ENCODE peak calls at places on chromosomes 3 and 15, in six cellular contexts. One of them, this sample, is unnamed.

GRCh38 chr15:68818671-68819450 is 1.8 kb downstream of the ANP32A start:
- DNase-seq in Calu3: peak
- DNase-seq in AG09319: no peak
- DNase-seq in fibroblast of lung: peak
- DNase-seq in GM23338: peak
- DNase-seq in choroid plexus epithelial cell: peak
- DNase-seq in this sample: no peak

GRCh38 chr3:148902173-148902791 is 37.2 kb downstream of the CPA3 start:
- DNase-seq in Calu3: no peak
- DNase-seq in AG09319: no peak
- DNase-seq in fibroblast of lung: peak
- DNase-seq in GM23338: no peak
- DNase-seq in choroid plexus epithelial cell: peak
- DNase-seq in this sample: peak

GRCh38 chr15:71278989-71279756 is 163.9 kb downstream of the THSD4 start:
- DNase-seq in Calu3: peak
- DNase-seq in AG09319: peak
- DNase-seq in fibroblast of lung: peak
- DNase-seq in GM23338: no peak
- DNase-seq in choroid plexus epithelial cell: peak
- DNase-seq in this sample: peak

GRCh38 chr3:189646902-189647542 is 15.8 kb downstream of the TP63 start:
- DNase-seq in Calu3: no peak
- DNase-seq in AG09319: no peak
- DNase-seq in fibroblast of lung: no peak
- DNase-seq in GM23338: no peak
- DNase-seq in choroid plexus epithelial cell: no peak
- DNase-seq in this sample: no peak

GRCh38 chr15:71678191-71678590 is 132.2 kb upstream of the NR2E3 start:
- DNase-seq in Calu3: no peak
- DNase-seq in AG09319: no peak
- DNase-seq in fibroblast of lung: no peak
- DNase-seq in GM23338: no peak
- DNase-seq in choroid plexus epithelial cell: peak
- DNase-seq in this sample: no peak

GRCh38 chr3:48663489-48664312 is 1.0 kb upstream of the CELSR3 start:
- DNase-seq in Calu3: peak
- DNase-seq in AG09319: peak
- DNase-seq in fibroblast of lung: peak
- DNase-seq in GM23338: peak
- DNase-seq in choroid plexus epithelial cell: peak
- DNase-seq in this sample: peak

GRCh38 chr3:151926956-151927355 is 53.5 kb downstream of the SUCNR1 start:
- DNase-seq in Calu3: no peak
- DNase-seq in AG09319: no peak
- DNase-seq in fibroblast of lung: peak
- DNase-seq in GM23338: no peak
- DNase-seq in choroid plexus epithelial cell: peak
- DNase-seq in this sample: peak

GRCh38 chr3:182618981-182619591 is 174.2 kb upstream of the ATP11B start:
- DNase-seq in Calu3: peak
- DNase-seq in AG09319: no peak
- DNase-seq in fibroblast of lung: peak
- DNase-seq in GM23338: no peak
- DNase-seq in choroid plexus epithelial cell: peak
- DNase-seq in this sample: peak

GRCh38 chr3:52636673-52637072 is 49.0 kb downstream of the PBRM1 start:
- DNase-seq in Calu3: no peak
- DNase-seq in AG09319: no peak
- DNase-seq in fibroblast of lung: no peak
- DNase-seq in GM23338: peak
- DNase-seq in choroid plexus epithelial cell: no peak
- DNase-seq in this sample: no peak

GRCh38 chr3:66480666-66481065 is 20.2 kb downstream of the LRIG1 start:
- DNase-seq in Calu3: no peak
- DNase-seq in AG09319: no peak
- DNase-seq in fibroblast of lung: no peak
- DNase-seq in GM23338: no peak
- DNase-seq in choroid plexus epithelial cell: no peak
- DNase-seq in this sample: no peak

GRCh38 chr3:145854486-145854885 is 306.5 kb downstream of the PLOD2 start:
- DNase-seq in Calu3: no peak
- DNase-seq in AG09319: no peak
- DNase-seq in fibroblast of lung: no peak
- DNase-seq in GM23338: no peak
- DNase-seq in choroid plexus epithelial cell: no peak
- DNase-seq in this sample: no peak

GRCh38 chr3:19769694-19770093 is 164.3 kb downstream of the EFHB start:
- DNase-seq in Calu3: no peak
- DNase-seq in AG09319: no peak
- DNase-seq in fibroblast of lung: no peak
- DNase-seq in GM23338: no peak
- DNase-seq in choroid plexus epithelial cell: no peak
- DNase-seq in this sample: no peak

DNA sequence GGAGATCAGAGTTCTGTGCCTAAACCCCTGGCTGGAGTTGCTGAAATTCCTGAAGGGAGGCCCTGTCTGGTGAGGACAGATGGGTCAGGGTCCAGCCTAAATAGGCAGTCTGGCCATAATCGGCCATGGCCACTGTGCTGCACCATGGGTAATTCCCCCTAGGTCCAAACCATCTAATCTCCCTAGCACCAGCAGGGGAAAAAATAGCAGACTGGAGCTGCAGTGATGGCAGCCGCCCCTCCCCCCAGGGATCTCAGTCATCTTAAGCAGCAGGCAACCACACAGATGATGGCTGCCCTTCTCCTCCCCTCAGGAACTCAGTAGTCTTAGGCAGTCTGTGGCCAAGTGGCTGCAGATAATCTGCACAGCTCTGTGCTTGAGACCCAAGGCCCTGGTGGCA is 68.4 kb upstream of the CD96 start:
- DNase-seq in Calu3: no peak
- DNase-seq in AG09319: no peak
- DNase-seq in fibroblast of lung: no peak
- DNase-seq in GM23338: peak
- DNase-seq in choroid plexus epithelial cell: no peak
- DNase-seq in this sample: no peak
- TF ChIP-seq CTCF in Calu3: no peak
- TF ChIP-seq CTCF in AG09319: no peak
- TF ChIP-seq CTCF in fibroblast of lung: no peak
- TF ChIP-seq CTCF in GM23338: peak
- TF ChIP-seq CTCF in choroid plexus epithelial cell: no peak
- TF ChIP-seq CTCF in this sample: no peak

GRCh38 chr3:122011396-122011795 is 10.7 kb downstream of the ILDR1 start:
- DNase-seq in Calu3: no peak
- DNase-seq in AG09319: no peak
- DNase-seq in fibroblast of lung: no peak
- DNase-seq in GM23338: no peak
- DNase-seq in choroid plexus epithelial cell: no peak
- DNase-seq in this sample: no peak

GRCh38 chr3:122012821-122013220 is 9.2 kb downstream of the ILDR1 start:
- DNase-seq in Calu3: no peak
- DNase-seq in AG09319: no peak
- DNase-seq in fibroblast of lung: no peak
- DNase-seq in GM23338: no peak
- DNase-seq in choroid plexus epithelial cell: no peak
- DNase-seq in this sample: no peak

GRCh38 chr3:122010506-122010905 is 11.5 kb downstream of the ILDR1 start:
- DNase-seq in Calu3: no peak
- DNase-seq in AG09319: no peak
- DNase-seq in fibroblast of lung: no peak
- DNase-seq in GM23338: no peak
- DNase-seq in choroid plexus epithelial cell: no peak
- DNase-seq in this sample: no peak

GRCh38 chr3:122014741-122015140 is 7.3 kb downstream of the ILDR1 start:
- DNase-seq in Calu3: no peak
- DNase-seq in AG09319: no peak
- DNase-seq in fibroblast of lung: no peak
- DNase-seq in GM23338: no peak
- DNase-seq in choroid plexus epithelial cell: no peak
- DNase-seq in this sample: no peak

DNA sequence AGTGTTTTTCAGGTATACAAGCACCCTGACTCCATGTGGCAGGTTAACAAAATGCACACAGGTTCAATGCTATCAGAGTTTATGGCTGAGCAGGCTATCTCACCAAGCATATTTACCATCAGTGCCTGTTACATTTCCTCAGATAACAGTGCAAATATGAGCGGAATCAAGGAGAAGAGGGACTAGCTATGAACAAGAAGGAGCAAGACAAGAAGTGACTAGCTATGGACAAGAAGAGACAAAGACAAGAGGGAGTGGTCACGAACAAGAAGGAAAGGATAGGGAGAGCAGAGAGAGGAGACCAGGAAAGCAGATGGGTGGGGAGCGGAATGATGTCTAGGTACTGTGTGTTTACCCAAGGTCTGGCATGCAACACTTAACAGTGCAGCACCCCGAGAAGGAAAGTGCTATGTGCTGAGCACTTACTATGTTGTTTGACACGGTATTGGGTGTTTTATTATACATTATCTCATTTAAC is 8.6 kb downstream of the ILDR1 start:
- DNase-seq in Calu3: no peak
- DNase-seq in AG09319: no peak
- DNase-seq in fibroblast of lung: no peak
- DNase-seq in GM23338: no peak
- DNase-seq in choroid plexus epithelial cell: no peak
- DNase-seq in this sample: no peak
- TF ChIP-seq CTCF in Calu3: no peak
- TF ChIP-seq CTCF in AG09319: no peak
- TF ChIP-seq CTCF in fibroblast of lung: no peak
- TF ChIP-seq CTCF in GM23338: no peak
- TF ChIP-seq CTCF in choroid plexus epithelial cell: no peak
- TF ChIP-seq CTCF in this sample: no peak

GRCh38 chr3:135926664-135927063 is 38.9 kb upstream of the PPP2R3A start:
- DNase-seq in Calu3: no peak
- DNase-seq in AG09319: no peak
- DNase-seq in fibroblast of lung: no peak
- DNase-seq in GM23338: no peak
- DNase-seq in choroid plexus epithelial cell: no peak
- DNase-seq in this sample: no peak

GRCh38 chr3:135922903-135923250 is 42.7 kb upstream of the PPP2R3A start:
- DNase-seq in Calu3: peak
- DNase-seq in AG09319: no peak
- DNase-seq in fibroblast of lung: no peak
- DNase-seq in GM23338: no peak
- DNase-seq in choroid plexus epithelial cell: no peak
- DNase-seq in this sample: no peak

GRCh38 chr3:135927170-135927569 is 38.4 kb upstream of the PPP2R3A start:
- DNase-seq in Calu3: no peak
- DNase-seq in AG09319: peak
- DNase-seq in fibroblast of lung: no peak
- DNase-seq in GM23338: no peak
- DNase-seq in choroid plexus epithelial cell: no peak
- DNase-seq in this sample: peak

GRCh38 chr3:135920275-135920674 is 45.3 kb upstream of the PPP2R3A start:
- DNase-seq in Calu3: no peak
- DNase-seq in AG09319: no peak
- DNase-seq in fibroblast of lung: no peak
- DNase-seq in GM23338: no peak
- DNase-seq in choroid plexus epithelial cell: no peak
- DNase-seq in this sample: no peak

DNA sequence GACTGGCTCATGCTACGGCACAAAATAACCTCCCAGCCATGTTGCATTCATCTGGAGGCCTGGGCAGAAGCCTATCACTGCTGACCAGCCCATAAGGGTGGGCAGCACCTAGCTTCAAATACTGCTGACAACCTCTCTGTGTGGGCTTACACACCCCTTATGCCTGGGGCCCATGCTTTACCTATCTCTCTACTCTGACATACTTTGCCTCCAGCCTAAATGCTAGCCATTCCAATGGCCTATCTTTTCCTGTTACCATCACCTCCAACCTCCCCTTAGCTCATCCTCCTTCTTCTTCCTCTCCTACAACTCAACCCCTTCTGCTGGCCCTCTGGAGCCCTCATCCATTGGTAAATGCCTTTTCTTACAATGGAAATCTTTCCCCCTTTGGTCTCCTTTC is 41.0 kb upstream of the PPP2R3A start:
- DNase-seq in Calu3: no peak
- DNase-seq in AG09319: no peak
- DNase-seq in fibroblast of lung: no peak
- DNase-seq in GM23338: no peak
- DNase-seq in choroid plexus epithelial cell: no peak
- DNase-seq in this sample: no peak
- TF ChIP-seq CTCF in Calu3: no peak
- TF ChIP-seq CTCF in AG09319: no peak
- TF ChIP-seq CTCF in fibroblast of lung: no peak
- TF ChIP-seq CTCF in GM23338: no peak
- TF ChIP-seq CTCF in choroid plexus epithelial cell: no peak
- TF ChIP-seq CTCF in this sample: no peak

GRCh38 chr15:100763764-100764750 is 115.6 kb upstream of the ALDH1A3 start:
- DNase-seq in Calu3: no peak
- DNase-seq in AG09319: no peak
- DNase-seq in fibroblast of lung: no peak
- DNase-seq in GM23338: no peak
- DNase-seq in choroid plexus epithelial cell: peak
- DNase-seq in this sample: no peak

GRCh38 chr15:100764778-100765457 is 114.7 kb upstream of the ALDH1A3 start:
- DNase-seq in Calu3: no peak
- DNase-seq in AG09319: peak
- DNase-seq in fibroblast of lung: peak
- DNase-seq in GM23338: no peak
- DNase-seq in choroid plexus epithelial cell: peak
- DNase-seq in this sample: no peak

GRCh38 chr15:100767002-100767825 is 112.4 kb upstream of the ALDH1A3 start:
- DNase-seq in Calu3: no peak
- DNase-seq in AG09319: no peak
- DNase-seq in fibroblast of lung: no peak
- DNase-seq in GM23338: no peak
- DNase-seq in choroid plexus epithelial cell: no peak
- DNase-seq in this sample: no peak

GRCh38 chr15:100766225-100767001 is 113.2 kb upstream of the ALDH1A3 start:
- DNase-seq in Calu3: no peak
- DNase-seq in AG09319: peak
- DNase-seq in fibroblast of lung: no peak
- DNase-seq in GM23338: no peak
- DNase-seq in choroid plexus epithelial cell: no peak
- DNase-seq in this sample: no peak

DNA sequence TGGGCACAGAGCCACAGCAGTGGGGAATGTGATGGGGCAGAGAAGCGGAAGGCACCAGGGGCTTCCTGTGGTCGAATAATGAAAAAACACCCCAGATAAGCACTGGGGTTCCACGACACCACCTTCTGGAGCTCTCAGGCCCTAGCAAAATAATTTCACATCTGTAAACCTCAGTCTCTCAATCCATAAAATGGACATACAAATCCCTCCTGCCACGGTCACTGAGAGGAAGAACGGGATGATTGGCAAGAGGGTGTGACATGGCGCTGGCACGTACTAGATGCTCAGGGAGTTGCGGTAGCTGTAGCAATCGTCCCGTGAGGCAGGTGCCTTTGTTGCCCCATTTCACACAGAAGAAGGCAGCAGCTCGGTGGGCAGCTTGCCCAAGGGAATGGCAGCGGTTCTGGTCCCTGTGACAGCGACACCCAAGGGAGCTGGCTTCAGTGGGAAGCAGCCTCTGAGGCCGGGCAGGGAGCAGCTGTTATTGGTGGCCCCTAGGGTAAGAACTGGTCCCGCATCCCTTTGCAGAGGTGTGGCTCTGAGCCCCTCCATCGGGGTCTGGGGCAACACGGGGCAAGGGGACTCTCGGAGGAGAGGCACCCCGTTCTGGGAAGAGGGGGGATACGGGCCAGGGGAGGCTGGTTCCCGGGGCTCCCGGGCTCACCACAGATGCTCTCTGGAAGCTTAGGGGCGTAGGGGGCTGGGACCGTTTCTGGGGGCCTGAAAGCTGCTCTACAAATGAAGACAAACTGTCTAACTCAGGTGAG is 114.0 kb upstream of the ALDH1A3 start:
- DNase-seq in Calu3: no peak
- DNase-seq in AG09319: no peak
- DNase-seq in fibroblast of lung: no peak
- DNase-seq in GM23338: no peak
- DNase-seq in choroid plexus epithelial cell: no peak
- DNase-seq in this sample: no peak
- TF ChIP-seq CTCF in Calu3: no peak
- TF ChIP-seq CTCF in AG09319: no peak
- TF ChIP-seq CTCF in fibroblast of lung: no peak
- TF ChIP-seq CTCF in GM23338: no peak
- TF ChIP-seq CTCF in choroid plexus epithelial cell: peak
- TF ChIP-seq CTCF in this sample: no peak